ENCODE peak calls at places on chromosome 1, in ten cellular contexts. X, J, B, L, A, I, W, R, Z and O are unnamed samples.

GRCh38 chr1:158685068-158685467 is 1.4 kb downstream of the SPTA1 start:
- DNase-seq in J (no peak), X (no peak), B (no peak), L (no peak), A (no peak), Z (no peak), I (no peak), R (no peak), W (no peak), O (no peak)

GRCh38 chr1:150763631-150764223 is 1.9 kb downstream of the CTSS start:
- DNase-seq in W (no peak), R (no peak), B (no peak), L (no peak), J (no peak), A (no peak), X (no peak), I (no peak), Z (no peak), O (no peak)

GRCh38 chr1:3463891-3464648 is 9.6 kb downstream of the ARHGEF16 start:
- DNase-seq in Z (no peak), A (no peak), R (peak; percentile 54), B (no peak), X (no peak), I (peak; percentile 45), L (no peak), J (no peak), W (no peak), O (no peak)

GRCh38 chr1:85849660-85850059 is 141.4 kb upstream of the ZNHIT6 start:
- DNase-seq in R (no peak), B (no peak), W (no peak), I (no peak), Z (no peak), J (no peak), L (no peak), X (peak; percentile 6), A (no peak), O (no peak)

GRCh38 chr1:59730759-59731478 is 83.8 kb upstream of the HOOK1 start:
- DNase-seq in I (no peak), A (no peak), Z (peak; percentile 92), L (no peak), R (peak; percentile 64), J (no peak), B (peak; percentile 97), W (peak; percentile 84), X (peak; percentile 97), O (peak; percentile 98)

GRCh38 chr1:118863688-118864087 is 124.5 kb downstream of the TBX15 start:
- DNase-seq in B (no peak), R (no peak), J (no peak), A (no peak), Z (no peak), L (no peak), X (no peak), W (no peak), I (no peak), O (no peak)

GRCh38 chr1:185991266-185991665 is 257.1 kb downstream of the HMCN1 start:
- DNase-seq in L (no peak), I (no peak), J (no peak), Z (no peak), W (no peak), A (no peak), R (no peak), X (no peak), B (no peak), O (no peak)

GRCh38 chr1:230682274-230682673 is 31.6 kb downstream of the AGT start:
- DNase-seq in L (peak; percentile 54), W (no peak), R (no peak), J (no peak), I (no peak), A (no peak), B (no peak), Z (no peak), X (no peak), O (no peak)

GRCh38 chr1:151534662-151535278 is 5.3 kb upstream of the TUFT1 start:
- DNase-seq in W (peak; percentile 41), A (peak; percentile 72), J (peak; percentile 77), Z (peak; percentile 87), L (peak; percentile 60), I (peak; percentile 87), X (peak; percentile 71), R (peak; percentile 88), B (peak; percentile 80), O (peak; percentile 33)

GRCh38 chr1:67674260-67675011 is 10.6 kb upstream of the GADD45A start:
- DNase-seq in X (peak; percentile 58), W (no peak), Z (peak; percentile 68), A (peak; percentile 28), B (peak; percentile 52), J (peak; percentile 3), L (peak; percentile 74), R (no peak), I (no peak), O (peak; percentile 64)

GRCh38 chr1:117339866-117340357 is 27.3 kb upstream of the MAN1A2 start:
- DNase-seq in L (no peak), W (no peak), Z (no peak), R (no peak), A (no peak), B (peak; percentile 59), X (peak; percentile 67), J (no peak), I (no peak), O (peak; percentile 54)

GRCh38 chr1:226059709-226060108 is 2.8 kb upstream of the H3-3A start:
- DNase-seq in B (no peak), A (no peak), L (no peak), Z (no peak), W (no peak), J (no peak), I (no peak), R (no peak), X (no peak), O (no peak)

GRCh38 chr1:232149302-232150201 is 480.4 kb downstream of the SIPA1L2 start:
- DNase-seq in X (peak; percentile 75), I (no peak), B (peak; percentile 70), A (no peak), R (no peak), L (no peak), Z (no peak), W (no peak), J (no peak), O (peak; percentile 60)

GRCh38 chr1:81121324-81121723 is 679.4 kb upstream of the ADGRL2 start:
- DNase-seq in Z (no peak), B (no peak), R (no peak), X (no peak), I (no peak), L (no peak), W (no peak), J (no peak), A (no peak), O (no peak)